ENCODE peak calls at places on chromosomes 4 and X, in eight cellular contexts. M is SJSA1; F is tibial artery; K is breast epithelium; Z is hepatocyte; U is A549; S is H1; V is CD8-positive, alpha-beta T cell. E is an unnamed sample. For H3K4me1, the result is how much of the 10 kb centered on the place peaks cover.

GRCh38 chr4:114383721-114384120 is 214.9 kb upstream of the UGT8 start:
- DNase-seq in S (no peak), V (no peak), U (no peak), Z (no peak), F (no peak), M (peak), K (no peak), E (no peak)

GRCh38 chr4:55356991-55357461 is 11.0 kb downstream of the SRD5A3 start:
- DNase-seq in U (peak), Z (peak), S (peak), F (no peak), M (no peak), K (no peak), V (no peak), E (no peak)

GRCh38 chr4:7189475-7190277 is 2.7 kb upstream of the SORCS2 start:
- DNase-seq in F (peak), V (no peak), S (no peak), Z (peak), U (peak), K (no peak), M (no peak), E (no peak)

GRCh38 chr4:6332042-6332668 is 62.5 kb downstream of the WFS1 start:
- DNase-seq in M (peak), Z (no peak), V (peak), S (peak), U (no peak), F (no peak), K (no peak), E (no peak)

GRCh38 chr4:1958276-1959103 is 50.3 kb downstream of the NELFA start:
- DNase-seq in S (no peak), F (peak), Z (no peak), V (no peak), M (no peak), K (no peak), U (no peak), E (no peak)

GRCh38 chr4:173414456-173414855 is 15.5 kb upstream of the SCRG1 start:
- DNase-seq in M (no peak), K (no peak), V (no peak), U (no peak), S (no peak), Z (no peak), F (no peak), E (no peak)

GRCh38 chr4:186900232-186900900 is 176.7 kb upstream of the FAT1 start:
- DNase-seq in V (no peak), M (no peak), K (no peak), U (peak), S (no peak), F (no peak), Z (no peak), E (no peak)

GRCh38 chr4:2494992-2495391 is 26.1 kb downstream of the RNF4 start:
- DNase-seq in S (no peak), F (no peak), U (no peak), V (no peak), M (no peak), Z (no peak), K (no peak), E (no peak)

GRCh38 chr4:122221322-122221721 is 69.2 kb downstream of the BLTP1 start:
- DNase-seq in S (no peak), F (no peak), M (no peak), Z (no peak), K (no peak), V (no peak), U (no peak), E (no peak)

GRCh38 chr4:111450867-111451266 is 694.4 kb upstream of the FAM241A start:
- DNase-seq in F (no peak), U (no peak), M (no peak), V (no peak), S (no peak), K (no peak), Z (peak), E (no peak)

GRCh38 chr4:182578402-182578801 is 335.2 kb downstream of the TENM3 start:
- DNase-seq in Z (peak), U (peak), K (no peak), S (no peak), F (no peak), M (no peak), V (no peak), E (no peak)

GRCh38 chr4:168787334-168787733 is 222.7 kb downstream of the CBR4 start:
- DNase-seq in Z (no peak), K (no peak), U (no peak), M (no peak), F (no peak), V (no peak), S (no peak), E (no peak)
- H3K4me1 ChIP-seq in Z (under half), K (under half), U (half or more), M (under half), F (under half), V (under half), S (under half), E (under half)

GRCh38 chrX:134180566-134180965 is 56.4 kb upstream of the CCDC160 start:
- DNase-seq in S (no peak), U (no peak), V (no peak), M (no peak), Z (no peak), F (no peak), K (no peak), E (no peak)
- H3K4me1 ChIP-seq in S (under half), U (under half), V (under half), M (under half), Z (under half), F (under half), K (under half), E (under half)

DNA sequence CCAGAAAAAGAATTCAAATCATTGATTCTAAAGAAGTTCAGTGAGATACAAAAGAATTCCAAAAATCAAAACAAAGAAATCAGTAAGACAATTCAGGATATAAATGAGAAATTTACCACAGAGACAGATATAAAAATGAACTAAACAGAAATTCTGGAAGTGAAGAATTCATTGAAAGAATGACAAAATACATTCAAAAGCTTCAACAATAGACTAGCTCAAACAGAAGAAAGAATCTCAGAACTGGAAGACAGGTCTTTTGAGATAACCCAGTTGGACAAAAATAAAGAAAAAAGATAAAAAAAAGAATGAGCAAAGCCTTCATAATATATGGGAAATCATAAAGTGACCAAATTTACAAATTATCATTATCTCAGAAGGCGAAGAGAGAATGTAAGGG is 41.7 kb downstream of the CD99L2 start:
- DNase-seq in M (no peak), F (no peak), S (no peak), U (no peak), V (no peak), Z (no peak), K (no peak), E (no peak)
- H3K4me1 ChIP-seq in M (under half), F (under half), S (under half), U (under half), V (under half), Z (under half), K (under half), E (under half)

DNA sequence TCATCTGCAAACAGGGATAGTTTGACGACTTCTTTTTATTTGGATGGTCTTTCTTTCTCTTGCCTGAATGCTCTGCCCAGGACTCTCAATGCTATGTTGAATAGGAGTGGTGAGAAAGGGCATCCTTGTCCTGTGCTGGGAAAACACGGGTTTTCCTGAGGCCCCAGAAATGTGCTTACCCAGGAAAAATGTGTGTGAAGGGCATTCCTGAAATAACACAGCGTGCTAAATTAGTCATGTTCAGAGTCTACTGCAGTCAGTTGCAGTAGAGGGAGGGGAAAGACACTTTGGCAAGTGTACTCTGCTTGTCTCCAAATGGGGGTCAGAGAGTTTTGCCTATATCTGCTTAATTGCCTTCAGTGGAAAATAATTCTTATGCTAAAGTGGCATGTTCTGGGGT is 153.9 kb downstream of the CCNG2 start:
- DNase-seq in K (no peak), U (no peak), M (no peak), S (no peak), F (no peak), Z (peak), V (no peak), E (no peak)
- H3K4me1 ChIP-seq in K (under half), U (under half), M (under half), S (under half), F (under half), Z (under half), V (under half), E (under half)